ENCODE peak calls at places on chromosomes 12 and 14, in four cellular contexts. K, W, H and V are unnamed samples.

GRCh38 chr14:49975286-49975685 is 82.4 kb downstream of the ARF6 start:
- DNase-seq in H (no peak), W (peak; percentile 96), K (no peak), V (no peak)

GRCh38 chr12:19074700-19075099 is 54.8 kb upstream of the PLEKHA5 start:
- DNase-seq in K (no peak), W (peak; percentile 5), H (no peak), V (no peak)

GRCh38 chr12:115037830-115038229 is 353.9 kb upstream of the TBX3 start:
- DNase-seq in H (no peak), K (no peak), W (no peak), V (no peak)

GRCh38 chr12:34151019-34151418 is 128.7 kb downstream of the ALG10 start:
- DNase-seq in K (no peak), H (no peak), W (no peak), V (no peak)

GRCh38 chr12:15088115-15088514 is 115.3 kb downstream of the PDE6H start:
- DNase-seq in K (no peak), W (no peak), H (no peak), V (no peak)

GRCh38 chr14:26276757-26277156 is 321.1 kb downstream of the NOVA1 start:
- DNase-seq in H (peak; percentile 27), W (peak; percentile 7), K (no peak), V (peak; percentile 5)

GRCh38 chr12:101915856-101916255 is 38.5 kb downstream of the DRAM1 start:
- DNase-seq in H (no peak), K (no peak), W (no peak), V (no peak)

GRCh38 chr14:71121711-71122110 is 214.5 kb downstream of the PCNX1 start:
- DNase-seq in W (no peak), K (no peak), H (no peak), V (no peak)

GRCh38 chr14:86723254-86723624 is 1193.3 kb downstream of the FLRT2 start:
- DNase-seq in H (no peak), W (no peak), K (no peak), V (no peak)

GRCh38 chr12:128820723-128821432 is 2.9 kb downstream of the SLC15A4 start:
- DNase-seq in W (no peak), K (no peak), H (no peak), V (no peak)

GRCh38 chr14:69481815-69482568 is 2.5 kb upstream of the PLEKHD1 start:
- DNase-seq in W (no peak), K (no peak), H (no peak), V (no peak)

GRCh38 chr12:11499802-11500201 is 104.4 kb upstream of the PRB2 start:
- DNase-seq in W (no peak), K (no peak), H (no peak), V (no peak)

GRCh38 chr12:25401547-25402345 is 151.0 kb upstream of the KRAS start:
- DNase-seq in H (no peak), W (no peak), K (no peak), V (no peak)

GRCh38 chr14:51520087-51520486 is 131.6 kb upstream of the FRMD6 start:
- DNase-seq in H (no peak), K (no peak), W (peak; percentile 38), V (no peak)

GRCh38 chr12:103441437-103442186 is 54.2 kb downstream of the C12orf42 start:
- DNase-seq in W (no peak), H (no peak), K (no peak), V (no peak)

GRCh38 chr12:15808250-15808971 is 19.2 kb upstream of the EPS8 start:
- DNase-seq in K (no peak), W (no peak), H (no peak), V (no peak)

GRCh38 chr12:96195845-96196451 is 1.8 kb downstream of the ELK3 start:
- DNase-seq in W (peak; percentile 65), K (no peak), H (no peak), V (peak; percentile 16)

GRCh38 chr12:113071427-113072112 is 15.0 kb downstream of the DTX1 start:
- DNase-seq in W (no peak), H (no peak), K (no peak), V (no peak)

DNA sequence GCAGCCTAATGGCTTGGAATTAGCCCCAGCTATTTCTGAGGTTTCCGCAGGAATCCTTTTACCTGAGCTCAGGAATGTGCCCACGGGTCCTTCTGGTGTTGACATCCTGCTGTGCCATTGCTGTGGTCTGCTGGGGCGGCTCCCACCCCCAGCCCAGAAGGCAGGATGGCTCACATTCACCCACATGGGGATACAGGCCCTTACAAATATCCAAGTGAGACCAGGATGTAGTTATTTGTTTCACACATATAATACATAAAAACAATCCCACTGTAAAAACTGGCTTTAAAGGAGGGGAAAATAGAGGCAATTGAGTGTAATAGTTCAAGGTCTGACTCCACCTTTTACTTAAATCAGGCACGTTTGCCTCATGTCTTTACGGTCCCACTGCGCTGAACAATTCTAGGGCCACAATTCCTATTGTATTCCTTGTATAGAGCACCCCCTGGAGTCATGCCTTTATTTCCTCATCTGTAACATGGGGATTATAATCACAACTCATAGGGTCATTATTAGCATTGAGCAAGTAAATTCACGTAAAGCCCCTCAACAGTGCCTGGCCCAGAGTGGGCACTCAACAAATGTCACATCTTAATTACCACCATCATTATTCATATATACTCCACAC is 57.2 kb upstream of the FICD start:
- DNase-seq in H (no peak), W (no peak), K (no peak), V (no peak)
- TF ChIP-seq CTCF in H (no peak), W (no peak), K (no peak), V (no peak)

DNA sequence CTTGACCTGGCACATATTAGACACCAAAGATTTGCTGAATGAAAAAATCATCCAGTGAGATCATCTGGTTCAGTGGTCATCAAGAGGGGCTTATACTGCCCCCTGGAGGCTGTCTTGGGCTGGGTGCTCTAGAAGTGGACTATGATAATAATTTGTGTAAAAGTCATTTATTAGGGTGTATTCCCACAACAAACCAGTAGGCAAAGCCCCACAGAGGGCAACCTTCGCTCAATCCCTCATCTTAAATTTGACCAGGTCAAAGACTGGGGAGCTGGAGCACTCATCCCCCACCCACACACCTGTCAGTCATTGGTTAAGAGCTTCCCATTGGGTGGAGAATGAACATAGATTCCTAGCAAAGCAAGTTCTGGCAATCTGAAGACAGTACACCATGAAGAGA is 20.0 kb upstream of the FICD start:
- DNase-seq in K (peak; percentile 41), H (peak; percentile 68), W (peak; percentile 82), V (peak; percentile 43)
- TF ChIP-seq CTCF in K (peak; percentile 74), H (peak; percentile 87), W (peak; percentile 98), V (peak; percentile 69)

DNA sequence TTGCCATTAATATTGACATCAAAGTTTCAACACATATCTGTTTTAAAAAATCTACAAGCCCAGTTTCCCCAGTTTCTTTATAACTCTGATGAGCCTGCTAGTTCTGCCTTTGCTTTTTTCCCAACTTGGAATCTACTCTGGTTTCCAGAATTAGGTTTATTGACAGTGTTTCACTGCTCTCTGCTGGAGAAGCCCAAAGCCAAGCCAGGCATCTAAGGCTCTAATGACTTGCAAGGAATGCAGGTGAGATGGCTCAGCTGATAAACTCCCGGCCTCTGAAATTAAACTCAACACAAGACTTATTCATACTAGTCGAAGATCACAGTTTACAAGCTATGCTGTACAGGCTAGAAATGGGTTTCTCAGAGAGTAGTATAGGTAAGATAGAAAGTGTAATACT is 54.3 kb downstream of the HMGA2 start:
- DNase-seq in W (peak; percentile 59), K (no peak), H (no peak), V (no peak)
- TF ChIP-seq CTCF in W (peak; percentile 43), K (no peak), H (no peak), V (no peak)

DNA sequence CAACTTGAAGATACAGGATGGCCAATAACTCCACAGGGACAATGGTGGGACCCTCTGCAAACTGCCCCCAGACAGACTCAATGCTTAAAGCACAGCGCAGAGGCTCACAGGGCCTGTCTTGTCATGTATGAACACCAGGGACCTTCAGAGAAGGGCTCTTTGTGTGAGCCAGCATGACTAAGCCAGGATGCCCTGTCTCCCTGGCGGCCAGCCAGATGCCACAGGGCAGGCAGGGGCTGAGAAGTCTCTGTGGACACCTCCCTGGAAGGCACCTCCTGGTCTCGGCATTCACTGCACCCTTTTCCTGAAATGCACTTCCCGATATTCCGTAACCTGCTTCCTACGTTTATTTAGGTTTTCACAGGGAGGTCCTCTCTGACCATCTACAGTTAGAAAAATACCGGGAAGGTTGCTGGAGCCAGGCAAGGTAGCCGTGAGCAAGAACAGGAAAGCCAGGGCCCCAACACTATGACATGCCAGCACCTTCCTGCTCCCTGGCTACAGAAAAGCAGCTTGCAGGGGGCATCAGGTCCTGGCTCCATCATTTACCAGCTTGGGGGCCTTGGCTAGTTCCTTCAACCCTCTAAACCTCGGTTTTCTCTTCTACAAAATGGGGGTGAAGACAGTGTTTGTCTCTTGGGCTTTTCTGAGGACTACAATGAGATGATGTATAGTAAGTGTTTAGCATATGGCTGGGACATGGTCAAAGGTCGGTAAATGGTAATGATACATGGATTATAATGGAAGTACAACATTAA is 65.0 kb downstream of the PITPNM2 start:
- DNase-seq in H (no peak), W (peak; percentile 96), K (no peak), V (no peak)
- TF ChIP-seq CTCF in H (no peak), W (no peak), K (no peak), V (no peak)

GRCh38 chr12:94706250-94706661 is 55.9 kb upstream of the TMCC3 start:
- DNase-seq in K (no peak), H (no peak), W (no peak), V (no peak)

GRCh38 chr12:94714378-94714777 is 64.0 kb upstream of the TMCC3 start:
- DNase-seq in K (no peak), W (peak; percentile 84), H (peak; percentile 77), V (no peak)

GRCh38 chr12:94707892-94708291 is 57.5 kb upstream of the TMCC3 start:
- DNase-seq in K (no peak), W (no peak), H (no peak), V (no peak)

GRCh38 chr12:94712852-94713545 is 62.6 kb upstream of the TMCC3 start:
- DNase-seq in W (no peak), H (no peak), K (no peak), V (no peak)

GRCh38 chr12:94710933-94711332 is 60.6 kb upstream of the TMCC3 start:
- DNase-seq in W (peak; percentile 33), K (no peak), H (peak; percentile 42), V (no peak)
- TF ChIP-seq CTCF in W (peak; percentile 61), K (peak; percentile 32), H (peak; percentile 32), V (peak; percentile 38)

GRCh38 chr14:75427482-75428229 is at the start of gene JDP2:
- DNase-seq in H (peak; percentile 72), K (peak; percentile 40), W (peak; percentile 37), V (peak; percentile 33)
- TF ChIP-seq CTCF in H (no peak), K (no peak), W (no peak), V (no peak)

GRCh38 chr12:17976202-17976601 is 113.8 kb downstream of the RERGL start:
- DNase-seq in K (no peak), H (peak; percentile 63), W (peak; percentile 50), V (no peak)
- TF ChIP-seq CTCF in K (no peak), H (peak; percentile 38), W (peak; percentile 70), V (peak; percentile 55)

GRCh38 chr12:70849265-70849960 is 71.1 kb downstream of the PTPRR start:
- DNase-seq in H (no peak), W (peak; percentile 61), K (no peak), V (no peak)
- TF ChIP-seq CTCF in H (no peak), W (peak; percentile 83), K (no peak), V (peak; percentile 63)